ENCODE peak calls at places on chromosomes 12 and 14, in ten cellular contexts. One of them, this sample, is unnamed.

GRCh38 chr14:22864979-22865378 is 6.6 kb upstream of the LRP10 start:
- DNase-seq in Kasumi-1: no peak
- DNase-seq in effector CD4-positive, alpha-beta T cell: no peak
- DNase-seq in C1 segment of cervical spinal cord: no peak
- DNase-seq in GM12865: no peak
- DNase-seq in uterus: no peak
- DNase-seq in upper lobe of right lung: no peak
- DNase-seq in naive thymus-derived CD8-positive, alpha-beta T cell: no peak
- DNase-seq in AG09309: no peak
- DNase-seq in body of pancreas: no peak
- DNase-seq in this sample: no peak

GRCh38 chr14:24481622-24482324 is 26.3 kb downstream of the CMA1 start:
- DNase-seq in AG09309: no peak
- DNase-seq in effector CD4-positive, alpha-beta T cell: peak; percentile 8
- DNase-seq in Kasumi-1: peak; percentile 38
- DNase-seq in body of pancreas: peak; percentile 34
- DNase-seq in C1 segment of cervical spinal cord: no peak
- DNase-seq in uterus: no peak
- DNase-seq in naive thymus-derived CD8-positive, alpha-beta T cell: no peak
- DNase-seq in GM12865: peak; percentile 82
- DNase-seq in upper lobe of right lung: peak; percentile 69
- DNase-seq in this sample: peak; percentile 51

GRCh38 chr12:47551426-47551851 is 154.4 kb downstream of the RPAP3 start:
- DNase-seq in effector CD4-positive, alpha-beta T cell: no peak
- DNase-seq in GM12865: no peak
- DNase-seq in C1 segment of cervical spinal cord: no peak
- DNase-seq in upper lobe of right lung: no peak
- DNase-seq in AG09309: peak; percentile 13
- DNase-seq in body of pancreas: no peak
- DNase-seq in naive thymus-derived CD8-positive, alpha-beta T cell: no peak
- DNase-seq in Kasumi-1: no peak
- DNase-seq in uterus: no peak
- DNase-seq in this sample: no peak

GRCh38 chr14:51304428-51304827 is 64.4 kb downstream of the TMX1 start:
- DNase-seq in upper lobe of right lung: no peak
- DNase-seq in uterus: no peak
- DNase-seq in GM12865: no peak
- DNase-seq in AG09309: no peak
- DNase-seq in body of pancreas: no peak
- DNase-seq in effector CD4-positive, alpha-beta T cell: no peak
- DNase-seq in C1 segment of cervical spinal cord: no peak
- DNase-seq in Kasumi-1: no peak
- DNase-seq in naive thymus-derived CD8-positive, alpha-beta T cell: no peak
- DNase-seq in this sample: no peak

GRCh38 chr12:124941170-124941527 is 26.7 kb upstream of the UBC start:
- DNase-seq in effector CD4-positive, alpha-beta T cell: no peak
- DNase-seq in GM12865: no peak
- DNase-seq in naive thymus-derived CD8-positive, alpha-beta T cell: no peak
- DNase-seq in body of pancreas: no peak
- DNase-seq in AG09309: no peak
- DNase-seq in Kasumi-1: no peak
- DNase-seq in upper lobe of right lung: no peak
- DNase-seq in C1 segment of cervical spinal cord: no peak
- DNase-seq in uterus: no peak
- DNase-seq in this sample: no peak

GRCh38 chr14:69372146-69372545 is 26.0 kb downstream of the ERH start:
- DNase-seq in GM12865: no peak
- DNase-seq in Kasumi-1: no peak
- DNase-seq in naive thymus-derived CD8-positive, alpha-beta T cell: no peak
- DNase-seq in AG09309: no peak
- DNase-seq in effector CD4-positive, alpha-beta T cell: no peak
- DNase-seq in upper lobe of right lung: no peak
- DNase-seq in C1 segment of cervical spinal cord: no peak
- DNase-seq in body of pancreas: no peak
- DNase-seq in uterus: no peak
- DNase-seq in this sample: no peak

GRCh38 chr14:86799244-86799647 is 1193.7 kb downstream of the GALC start:
- DNase-seq in body of pancreas: no peak
- DNase-seq in C1 segment of cervical spinal cord: no peak
- DNase-seq in uterus: peak; percentile 18
- DNase-seq in effector CD4-positive, alpha-beta T cell: no peak
- DNase-seq in GM12865: no peak
- DNase-seq in naive thymus-derived CD8-positive, alpha-beta T cell: no peak
- DNase-seq in Kasumi-1: peak; percentile 31
- DNase-seq in AG09309: peak; percentile 95
- DNase-seq in upper lobe of right lung: no peak
- DNase-seq in this sample: peak; percentile 15

GRCh38 chr14:57686317-57686716 is 179.6 kb downstream of the SLC35F4 start:
- DNase-seq in naive thymus-derived CD8-positive, alpha-beta T cell: no peak
- DNase-seq in upper lobe of right lung: no peak
- DNase-seq in effector CD4-positive, alpha-beta T cell: no peak
- DNase-seq in C1 segment of cervical spinal cord: no peak
- DNase-seq in uterus: no peak
- DNase-seq in Kasumi-1: no peak
- DNase-seq in body of pancreas: no peak
- DNase-seq in AG09309: no peak
- DNase-seq in GM12865: no peak
- DNase-seq in this sample: no peak

GRCh38 chr12:12443482-12443881 is 86.6 kb downstream of the BORCS5 start:
- DNase-seq in body of pancreas: peak; percentile 21
- DNase-seq in C1 segment of cervical spinal cord: no peak
- DNase-seq in uterus: peak; percentile 81
- DNase-seq in effector CD4-positive, alpha-beta T cell: no peak
- DNase-seq in AG09309: no peak
- DNase-seq in Kasumi-1: no peak
- DNase-seq in naive thymus-derived CD8-positive, alpha-beta T cell: no peak
- DNase-seq in upper lobe of right lung: no peak
- DNase-seq in GM12865: no peak
- DNase-seq in this sample: peak; percentile 48

GRCh38 chr14:61153436-61153835 is 127.7 kb downstream of the TMEM30B start:
- DNase-seq in body of pancreas: no peak
- DNase-seq in effector CD4-positive, alpha-beta T cell: no peak
- DNase-seq in GM12865: no peak
- DNase-seq in Kasumi-1: no peak
- DNase-seq in upper lobe of right lung: no peak
- DNase-seq in AG09309: no peak
- DNase-seq in uterus: no peak
- DNase-seq in C1 segment of cervical spinal cord: no peak
- DNase-seq in naive thymus-derived CD8-positive, alpha-beta T cell: no peak
- DNase-seq in this sample: no peak

GRCh38 chr12:55823419-55823818 is 5.6 kb downstream of the ORMDL2 start:
- DNase-seq in AG09309: no peak
- DNase-seq in effector CD4-positive, alpha-beta T cell: no peak
- DNase-seq in uterus: no peak
- DNase-seq in GM12865: no peak
- DNase-seq in Kasumi-1: no peak
- DNase-seq in body of pancreas: no peak
- DNase-seq in naive thymus-derived CD8-positive, alpha-beta T cell: no peak
- DNase-seq in upper lobe of right lung: no peak
- DNase-seq in C1 segment of cervical spinal cord: no peak
- DNase-seq in this sample: no peak

GRCh38 chr12:105561981-105562726 is 231.7 kb downstream of the C12orf75 start:
- DNase-seq in body of pancreas: peak; percentile 10
- DNase-seq in naive thymus-derived CD8-positive, alpha-beta T cell: no peak
- DNase-seq in effector CD4-positive, alpha-beta T cell: no peak
- DNase-seq in uterus: peak; percentile 76
- DNase-seq in Kasumi-1: no peak
- DNase-seq in GM12865: no peak
- DNase-seq in upper lobe of right lung: no peak
- DNase-seq in C1 segment of cervical spinal cord: no peak
- DNase-seq in AG09309: peak; percentile 46
- DNase-seq in this sample: no peak

GRCh38 chr14:35289623-35290022 is 2.6 kb upstream of the PSMA6 start:
- DNase-seq in Kasumi-1: no peak
- DNase-seq in naive thymus-derived CD8-positive, alpha-beta T cell: no peak
- DNase-seq in upper lobe of right lung: no peak
- DNase-seq in GM12865: no peak
- DNase-seq in effector CD4-positive, alpha-beta T cell: no peak
- DNase-seq in AG09309: no peak
- DNase-seq in body of pancreas: no peak
- DNase-seq in C1 segment of cervical spinal cord: no peak
- DNase-seq in uterus: no peak
- DNase-seq in this sample: no peak

GRCh38 chr12:132618683-132619043 is at the start of gene P2RX2:
- DNase-seq in uterus: no peak
- DNase-seq in Kasumi-1: no peak
- DNase-seq in effector CD4-positive, alpha-beta T cell: no peak
- DNase-seq in AG09309: no peak
- DNase-seq in upper lobe of right lung: no peak
- DNase-seq in naive thymus-derived CD8-positive, alpha-beta T cell: no peak
- DNase-seq in C1 segment of cervical spinal cord: no peak
- DNase-seq in body of pancreas: peak; percentile 23
- DNase-seq in GM12865: no peak
- DNase-seq in this sample: no peak

GRCh38 chr14:100810861-100811461 is 15.0 kb upstream of the MEG3 start:
- DNase-seq in naive thymus-derived CD8-positive, alpha-beta T cell: no peak
- DNase-seq in AG09309: no peak
- DNase-seq in effector CD4-positive, alpha-beta T cell: no peak
- DNase-seq in upper lobe of right lung: no peak
- DNase-seq in body of pancreas: no peak
- DNase-seq in C1 segment of cervical spinal cord: no peak
- DNase-seq in Kasumi-1: no peak
- DNase-seq in uterus: no peak
- DNase-seq in GM12865: no peak
- DNase-seq in this sample: no peak

GRCh38 chr14:20332946-20333782 is at the start of gene CCNB1IP1:
- DNase-seq in naive thymus-derived CD8-positive, alpha-beta T cell: no peak
- DNase-seq in Kasumi-1: peak; percentile 93
- DNase-seq in uterus: peak; percentile 87
- DNase-seq in AG09309: peak; percentile 55
- DNase-seq in effector CD4-positive, alpha-beta T cell: peak; percentile 53
- DNase-seq in upper lobe of right lung: no peak
- DNase-seq in GM12865: peak; percentile 91
- DNase-seq in C1 segment of cervical spinal cord: peak; percentile 2
- DNase-seq in body of pancreas: peak; percentile 62
- DNase-seq in this sample: peak; percentile 88

GRCh38 chr12:30805959-30806358 is 51.2 kb upstream of the CAPRIN2 start:
- DNase-seq in naive thymus-derived CD8-positive, alpha-beta T cell: no peak
- DNase-seq in uterus: no peak
- DNase-seq in AG09309: no peak
- DNase-seq in body of pancreas: no peak
- DNase-seq in upper lobe of right lung: no peak
- DNase-seq in GM12865: no peak
- DNase-seq in effector CD4-positive, alpha-beta T cell: no peak
- DNase-seq in C1 segment of cervical spinal cord: no peak
- DNase-seq in Kasumi-1: no peak
- DNase-seq in this sample: no peak

GRCh38 chr12:108649668-108650067 is 16.0 kb upstream of the SELPLG start:
- DNase-seq in uterus: no peak
- DNase-seq in body of pancreas: no peak
- DNase-seq in effector CD4-positive, alpha-beta T cell: no peak
- DNase-seq in Kasumi-1: no peak
- DNase-seq in upper lobe of right lung: no peak
- DNase-seq in C1 segment of cervical spinal cord: no peak
- DNase-seq in AG09309: peak; percentile 58
- DNase-seq in GM12865: no peak
- DNase-seq in naive thymus-derived CD8-positive, alpha-beta T cell: no peak
- DNase-seq in this sample: no peak

GRCh38 chr12:74941678-74942077 is 268.0 kb downstream of the KCNC2 start:
- DNase-seq in uterus: no peak
- DNase-seq in naive thymus-derived CD8-positive, alpha-beta T cell: no peak
- DNase-seq in Kasumi-1: no peak
- DNase-seq in GM12865: no peak
- DNase-seq in body of pancreas: no peak
- DNase-seq in upper lobe of right lung: no peak
- DNase-seq in C1 segment of cervical spinal cord: no peak
- DNase-seq in effector CD4-positive, alpha-beta T cell: no peak
- DNase-seq in AG09309: no peak
- DNase-seq in this sample: no peak

GRCh38 chr12:57176846-57177245 is 29.4 kb upstream of the LRP1-AS start:
- DNase-seq in body of pancreas: no peak
- DNase-seq in GM12865: no peak
- DNase-seq in upper lobe of right lung: no peak
- DNase-seq in Kasumi-1: no peak
- DNase-seq in naive thymus-derived CD8-positive, alpha-beta T cell: no peak
- DNase-seq in effector CD4-positive, alpha-beta T cell: no peak
- DNase-seq in AG09309: no peak
- DNase-seq in C1 segment of cervical spinal cord: no peak
- DNase-seq in uterus: no peak
- DNase-seq in this sample: no peak

GRCh38 chr14:99760817-99761216 is 32.4 kb upstream of the EML1 start:
- DNase-seq in Kasumi-1: no peak
- DNase-seq in C1 segment of cervical spinal cord: no peak
- DNase-seq in naive thymus-derived CD8-positive, alpha-beta T cell: no peak
- DNase-seq in upper lobe of right lung: no peak
- DNase-seq in GM12865: no peak
- DNase-seq in AG09309: no peak
- DNase-seq in body of pancreas: no peak
- DNase-seq in effector CD4-positive, alpha-beta T cell: no peak
- DNase-seq in uterus: peak; percentile 11
- DNase-seq in this sample: no peak

GRCh38 chr12:51540996-51541395 is 50.0 kb upstream of the SCN8A start:
- DNase-seq in GM12865: no peak
- DNase-seq in uterus: no peak
- DNase-seq in naive thymus-derived CD8-positive, alpha-beta T cell: no peak
- DNase-seq in effector CD4-positive, alpha-beta T cell: no peak
- DNase-seq in AG09309: no peak
- DNase-seq in upper lobe of right lung: no peak
- DNase-seq in body of pancreas: no peak
- DNase-seq in C1 segment of cervical spinal cord: no peak
- DNase-seq in Kasumi-1: no peak
- DNase-seq in this sample: no peak

GRCh38 chr14:89507926-89508460 is 91.0 kb upstream of the FOXN3 start:
- DNase-seq in uterus: no peak
- DNase-seq in AG09309: no peak
- DNase-seq in naive thymus-derived CD8-positive, alpha-beta T cell: no peak
- DNase-seq in effector CD4-positive, alpha-beta T cell: no peak
- DNase-seq in body of pancreas: no peak
- DNase-seq in upper lobe of right lung: no peak
- DNase-seq in GM12865: no peak
- DNase-seq in Kasumi-1: no peak
- DNase-seq in C1 segment of cervical spinal cord: no peak
- DNase-seq in this sample: no peak

GRCh38 chr14:100867631-100868315 is 35.7 kb downstream of the RTL1 start:
- DNase-seq in upper lobe of right lung: peak; percentile 35
- DNase-seq in C1 segment of cervical spinal cord: no peak
- DNase-seq in uterus: no peak
- DNase-seq in body of pancreas: no peak
- DNase-seq in GM12865: no peak
- DNase-seq in AG09309: no peak
- DNase-seq in naive thymus-derived CD8-positive, alpha-beta T cell: no peak
- DNase-seq in Kasumi-1: no peak
- DNase-seq in effector CD4-positive, alpha-beta T cell: no peak
- DNase-seq in this sample: no peak

GRCh38 chr14:69749956-69750355 is 17.0 kb upstream of the SRSF5 start:
- DNase-seq in body of pancreas: no peak
- DNase-seq in GM12865: no peak
- DNase-seq in effector CD4-positive, alpha-beta T cell: no peak
- DNase-seq in upper lobe of right lung: no peak
- DNase-seq in C1 segment of cervical spinal cord: no peak
- DNase-seq in uterus: no peak
- DNase-seq in Kasumi-1: no peak
- DNase-seq in naive thymus-derived CD8-positive, alpha-beta T cell: no peak
- DNase-seq in AG09309: no peak
- DNase-seq in this sample: no peak

GRCh38 chr12:6263931-6264330 is 46.6 kb upstream of the PLEKHG6 start:
- DNase-seq in AG09309: no peak
- DNase-seq in upper lobe of right lung: peak; percentile 35
- DNase-seq in naive thymus-derived CD8-positive, alpha-beta T cell: no peak
- DNase-seq in GM12865: no peak
- DNase-seq in effector CD4-positive, alpha-beta T cell: no peak
- DNase-seq in body of pancreas: no peak
- DNase-seq in Kasumi-1: no peak
- DNase-seq in uterus: no peak
- DNase-seq in C1 segment of cervical spinal cord: no peak
- DNase-seq in this sample: peak; percentile 49

GRCh38 chr14:91100086-91100485 is 13.8 kb upstream of the DGLUCY start:
- DNase-seq in body of pancreas: no peak
- DNase-seq in Kasumi-1: no peak
- DNase-seq in naive thymus-derived CD8-positive, alpha-beta T cell: no peak
- DNase-seq in effector CD4-positive, alpha-beta T cell: no peak
- DNase-seq in C1 segment of cervical spinal cord: no peak
- DNase-seq in uterus: no peak
- DNase-seq in GM12865: no peak
- DNase-seq in AG09309: no peak
- DNase-seq in upper lobe of right lung: no peak
- DNase-seq in this sample: no peak

GRCh38 chr12:106022568-106023012 is 116.2 kb downstream of the NUAK1 start:
- DNase-seq in upper lobe of right lung: no peak
- DNase-seq in AG09309: no peak
- DNase-seq in GM12865: no peak
- DNase-seq in Kasumi-1: no peak
- DNase-seq in uterus: no peak
- DNase-seq in naive thymus-derived CD8-positive, alpha-beta T cell: no peak
- DNase-seq in C1 segment of cervical spinal cord: no peak
- DNase-seq in effector CD4-positive, alpha-beta T cell: no peak
- DNase-seq in body of pancreas: no peak
- DNase-seq in this sample: no peak